ENCODE peak calls at places on chromosomes 12 and 14, in seven cellular contexts. E is K562, U is GM23248, M is endothelial cell of umbilical vein, P is Karpas-422, R is hepatocyte, B is HCT116. W is an unnamed sample.

GRCh38 chr12:14959916-14960315 is 1.5 kb downstream of the ARHGDIB start:
- DNase-seq in E (no peak), U (no peak), M (peak; percentile 24), P (no peak), R (no peak), B (no peak), W (no peak)

GRCh38 chr12:12705833-12706520 is 10.0 kb upstream of the GPR19 start:
- DNase-seq in E (no peak), U (no peak), M (peak; percentile 13), P (no peak), R (no peak), B (no peak), W (no peak)

GRCh38 chr12:19530631-19531020 is 91.3 kb downstream of the AEBP2 start:
- DNase-seq in E (no peak), U (peak; percentile 67), M (no peak), P (no peak), R (no peak), B (no peak), W (peak; percentile 21)

GRCh38 chr12:47433876-47434275 is 272.0 kb downstream of the RPAP3 start:
- DNase-seq in E (no peak), U (peak; percentile 24), M (no peak), P (no peak), R (no peak), B (no peak), W (no peak)

GRCh38 chr14:59107819-59108218 is 80.6 kb upstream of the DAAM1 start:
- DNase-seq in E (no peak), U (no peak), M (no peak), P (no peak), R (no peak), B (no peak), W (no peak)

GRCh38 chr14:92463141-92463540 is 50.4 kb upstream of the RIN3 start:
- DNase-seq in E (no peak), U (no peak), M (no peak), P (no peak), R (no peak), B (no peak), W (no peak)

GRCh38 chr12:115485967-115486366 is 791.5 kb downstream of the MED13L start:
- DNase-seq in E (no peak), U (no peak), M (no peak), P (no peak), R (no peak), B (no peak), W (no peak)

GRCh38 chr14:103091041-103091882 is 3.3 kb upstream of the EXOC3L4 start:
- DNase-seq in E (peak; percentile 95), U (peak; percentile 62), M (no peak), P (peak; percentile 90), R (peak; percentile 83), B (no peak), W (peak; percentile 48)

GRCh38 chr14:89217876-89218275 is 199.2 kb downstream of the FOXN3 start:
- DNase-seq in E (no peak), U (no peak), M (no peak), P (no peak), R (no peak), B (no peak), W (no peak)

GRCh38 chr12:117686911-117687377 is 281.8 kb downstream of the KSR2 start:
- DNase-seq in E (no peak), U (peak; percentile 91), M (peak; percentile 95), P (no peak), R (peak; percentile 36), B (peak; percentile 76), W (peak; percentile 91)

GRCh38 chr12:3083241-3083921 is 6.2 kb downstream of the TSPAN9 start:
- DNase-seq in E (no peak), U (no peak), M (no peak), P (no peak), R (no peak), B (no peak), W (no peak)

GRCh38 chr12:132253698-132254480 is 75.5 kb downstream of the GALNT9 start:
- DNase-seq in E (no peak), U (no peak), M (no peak), P (no peak), R (no peak), B (no peak), W (no peak)

GRCh38 chr12:20188930-20189653 is 179.2 kb upstream of the PDE3A start:
- DNase-seq in E (no peak), U (no peak), M (peak; percentile 19), P (no peak), R (peak; percentile 47), B (no peak), W (peak; percentile 52)

GRCh38 chr12:98154850-98155249 is 360.5 kb upstream of the TMPO start:
- DNase-seq in E (no peak), U (no peak), M (peak; percentile 57), P (peak; percentile 58), R (peak; percentile 71), B (peak; percentile 12), W (peak; percentile 61)

GRCh38 chr12:106522708-106523107 is 60.1 kb upstream of the RFX4 start:
- DNase-seq in E (no peak), U (no peak), M (no peak), P (no peak), R (peak; percentile 23), B (no peak), W (no peak)

GRCh38 chr12:1197264-1198018 is 206.4 kb downstream of the ERC1 start:
- DNase-seq in E (no peak), U (peak; percentile 47), M (no peak), P (no peak), R (no peak), B (no peak), W (peak; percentile 86)

GRCh38 chr12:89172224-89172623 is 180.1 kb downstream of the DUSP6 start:
- DNase-seq in E (no peak), U (no peak), M (no peak), P (no peak), R (no peak), B (no peak), W (no peak)

GRCh38 chr12:89163918-89164317 is 188.4 kb downstream of the DUSP6 start:
- DNase-seq in E (no peak), U (no peak), M (peak; percentile 79), P (no peak), R (no peak), B (no peak), W (no peak)

GRCh38 chr12:89173096-89173495 is 179.2 kb downstream of the DUSP6 start:
- DNase-seq in E (no peak), U (no peak), M (peak; percentile 50), P (no peak), R (no peak), B (no peak), W (no peak)

GRCh38 chr12:89166525-89166934 is 185.8 kb downstream of the DUSP6 start:
- DNase-seq in E (no peak), U (peak; percentile 62), M (peak; percentile 93), P (peak; percentile 89), R (no peak), B (no peak), W (peak; percentile 68)

GRCh38 chr12:89167986-89168385 is 184.3 kb downstream of the DUSP6 start:
- DNase-seq in E (no peak), U (no peak), M (no peak), P (no peak), R (no peak), B (no peak), W (no peak)
- H2AFZ ChIP-seq in E (no peak overlapping the region), U (no peak overlapping the region), M (no peak overlapping the region), P (no peak overlapping the region), R (no peak overlapping the region), B (no peak overlapping the region), W (no peak overlapping the region)

GRCh38 chr12:41684997-41685396 is 459.7 kb downstream of the GXYLT1 start:
- DNase-seq in E (no peak), U (no peak), M (no peak), P (no peak), R (no peak), B (no peak), W (no peak)

GRCh38 chr12:41683513-41683912 is 461.2 kb downstream of the GXYLT1 start:
- DNase-seq in E (no peak), U (no peak), M (no peak), P (peak; percentile 46), R (no peak), B (no peak), W (no peak)

GRCh38 chr12:41683023-41683422 is 461.7 kb downstream of the GXYLT1 start:
- DNase-seq in E (no peak), U (no peak), M (no peak), P (peak; percentile 96), R (no peak), B (no peak), W (no peak)

GRCh38 chr12:41681898-41682297 is 462.8 kb downstream of the GXYLT1 start:
- DNase-seq in E (no peak), U (no peak), M (no peak), P (peak; percentile 62), R (no peak), B (no peak), W (no peak)

GRCh38 chr12:41680155-41680554 is 464.5 kb downstream of the GXYLT1 start:
- DNase-seq in E (no peak), U (no peak), M (no peak), P (peak; percentile 42), R (no peak), B (no peak), W (no peak)
- H2AFZ ChIP-seq in E (no peak overlapping the region), U (no peak overlapping the region), M (no peak overlapping the region), P (no peak overlapping the region), R (no peak overlapping the region), B (no peak overlapping the region), W (no peak overlapping the region)

GRCh38 chr14:95156153-95156764 is 1.1 kb downstream of the DICER1 start:
- DNase-seq in E (no peak), U (peak; percentile 59), M (peak; percentile 38), P (peak; percentile 72), R (no peak), B (no peak), W (peak; percentile 27)
- H2AFZ ChIP-seq in E (peak overlapping the region; percentile 70), U (peak overlapping the region; percentile 69), M (peak overlapping the region; percentile 74), P (no peak overlapping the region), R (peak overlapping the region; percentile 56), B (no peak overlapping the region), W (peak overlapping the region; percentile 34)

DNA sequence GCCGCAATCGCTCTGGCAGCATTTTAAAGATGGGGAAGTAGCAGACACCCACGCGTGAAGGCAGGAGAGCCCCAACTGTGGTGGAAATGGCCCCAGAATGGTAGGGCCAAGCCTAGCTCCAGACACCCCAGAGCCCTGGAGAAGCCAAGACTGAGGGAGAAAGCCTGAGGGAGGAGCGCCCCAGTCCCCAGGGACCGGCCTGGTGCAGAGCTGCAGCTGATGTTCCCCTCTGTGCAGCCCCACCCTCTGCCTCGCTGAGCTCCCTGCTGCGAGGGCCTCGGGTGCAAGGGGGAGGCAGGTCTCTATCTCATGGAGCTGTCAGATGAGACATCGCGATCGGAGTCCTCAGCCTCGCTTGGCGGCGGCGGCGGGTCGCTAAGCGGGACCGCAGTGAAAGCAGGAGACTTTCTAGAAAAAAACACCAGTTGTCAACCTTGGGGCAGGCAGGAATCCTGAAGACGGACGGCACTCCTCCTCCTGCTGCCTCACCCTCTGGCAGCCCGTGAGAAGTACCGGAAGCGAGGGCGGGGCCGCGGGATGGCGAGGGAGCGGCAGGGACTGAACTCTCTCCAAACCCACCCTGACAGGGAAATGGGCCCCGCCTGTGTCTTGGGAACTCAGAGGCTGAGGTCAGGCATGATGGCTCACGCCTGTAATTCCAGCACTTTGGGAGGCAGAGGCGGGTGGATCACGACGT is 6.0 kb downstream of the GAPDH start:
- DNase-seq in E (peak; percentile 60), U (peak; percentile 99), M (peak; percentile 73), P (peak; percentile 90), R (peak; percentile 93), B (peak; percentile 67), W (peak; percentile 95)
- H2AFZ ChIP-seq in E (peak overlapping the region; percentile 60), U (no peak overlapping the region), M (no peak overlapping the region), P (no peak overlapping the region), R (no peak overlapping the region), B (no peak overlapping the region), W (no peak overlapping the region)

GRCh38 chr12:4201333-4202105 is 72.0 kb upstream of the CCND2 start:
- DNase-seq in E (no peak), U (no peak), M (no peak), P (no peak), R (no peak), B (no peak), W (no peak)
- H2AFZ ChIP-seq in E (no peak overlapping the region), U (no peak overlapping the region), M (no peak overlapping the region), P (no peak overlapping the region), R (no peak overlapping the region), B (no peak overlapping the region), W (no peak overlapping the region)

W was measured in fibroblast of lung.